ENCODE peak calls at places on chromosome 10, in seven cellular contexts. U, L, D, M, G, K and I are unnamed samples.

GRCh38 chr10:130338588-130339070 is 202.4 kb downstream of the GLRX3 start:
- DNase-seq in L (no peak), G (no peak), K (no peak), D (no peak), U (no peak), M (no peak), I (no peak)

GRCh38 chr10:5299950-5300349 is 64.8 kb upstream of the UCN3 start:
- DNase-seq in K (no peak), U (no peak), D (no peak), L (no peak), G (no peak), M (no peak), I (no peak)

GRCh38 chr10:77582710-77583115 is 54.9 kb downstream of the KCNMA1 start:
- DNase-seq in G (no peak), K (peak), U (no peak), D (peak), L (peak), M (no peak), I (peak)

GRCh38 chr10:86964061-86964846 is 4.0 kb upstream of the ADIRF start:
- DNase-seq in L (no peak), M (no peak), K (no peak), D (no peak), G (no peak), U (no peak), I (no peak)

GRCh38 chr10:2146079-2146478 is 408.8 kb upstream of the ADARB2 start:
- DNase-seq in M (no peak), D (no peak), K (no peak), G (no peak), U (no peak), L (no peak), I (no peak)

GRCh38 chr10:92265687-92266258 is 25.1 kb downstream of the CPEB3 start:
- DNase-seq in G (no peak), M (no peak), D (no peak), K (no peak), U (no peak), L (no peak), I (no peak)

GRCh38 chr10:57579926-57580325 is 687.8 kb downstream of the IPMK start:
- DNase-seq in D (peak), L (peak), U (no peak), K (peak), M (no peak), G (no peak), I (no peak)

GRCh38 chr10:107163904-107164861 is at the start of gene SORCS1:
- DNase-seq in G (no peak), U (no peak), M (peak), L (no peak), K (no peak), D (no peak), I (no peak)

GRCh38 chr10:88523739-88524400 is 59.2 kb downstream of the RNLS start:
- DNase-seq in U (no peak), K (no peak), L (no peak), G (no peak), M (no peak), D (no peak), I (no peak)